ENCODE peak calls at places on chromosomes 2 and 18, in ten cellular contexts. V is activated naive CD4-positive, alpha-beta T cell treated with anti-CD3 and anti-CD28 coated beads, Interleukin-2, amount 50 U/mL, for 16 hours; X is CMK; M is GM20000; Y is ureter; F is heart left ventricle; R is NCI-H1694; O is CD8-positive, alpha-beta T cell; T is kidney; B is stimulated activated CD4-positive, alpha-beta T cell treated with anti-CD3 and anti-CD28 coated beads, Interleukin-15, amount 100 ng/mL, for 24 hours. C is an unnamed sample.

GRCh38 chr18:7259482-7259881 is 28.6 kb downstream of the LRRC30 start:
- DNase-seq in B (no peak), V (no peak), R (peak; percentile 53), O (no peak), X (no peak), Y (no peak), T (no peak), F (no peak), M (no peak), C (peak; percentile 66)

GRCh38 chr2:128469203-128469602 is 150.5 kb upstream of the HS6ST1 start:
- DNase-seq in M (no peak), R (no peak), F (no peak), V (no peak), T (no peak), B (no peak), O (no peak), X (no peak), Y (no peak), C (no peak)

GRCh38 chr18:55351980-55352714 is 235.8 kb downstream of the TCF4 start:
- DNase-seq in Y (no peak), O (no peak), F (no peak), X (no peak), T (no peak), B (no peak), M (no peak), V (no peak), R (no peak), C (peak; percentile 23)

GRCh38 chr2:145501920-145502319 is 982.0 kb upstream of the ZEB2 start:
- DNase-seq in B (no peak), F (no peak), Y (no peak), X (no peak), T (no peak), R (no peak), O (no peak), V (no peak), M (no peak), C (no peak)

GRCh38 chr2:209391776-209392401 is 32.0 kb upstream of the MAP2 start:
- DNase-seq in O (no peak), V (no peak), B (no peak), T (no peak), R (no peak), X (no peak), Y (no peak), M (no peak), F (no peak), C (no peak)

GRCh38 chr2:54642684-54643430 is 80.6 kb upstream of the EML6 start:
- DNase-seq in O (no peak), Y (no peak), F (no peak), T (no peak), M (no peak), V (no peak), R (no peak), B (no peak), X (no peak), C (no peak)

GRCh38 chr2:232666051-232666805 is 30.9 kb upstream of the GIGYF2 start:
- DNase-seq in O (no peak), B (no peak), R (no peak), V (no peak), M (no peak), X (no peak), F (no peak), T (no peak), Y (no peak), C (no peak)

GRCh38 chr2:136136921-136137320 is 19.0 kb upstream of the CXCR4 start:
- DNase-seq in O (no peak), R (no peak), X (no peak), M (no peak), F (no peak), B (no peak), T (no peak), V (no peak), Y (no peak), C (peak; percentile 60)

GRCh38 chr18:39571511-39571910 is 2005.9 kb upstream of the CELF4 start:
- DNase-seq in X (no peak), F (no peak), T (no peak), B (no peak), V (no peak), M (peak; percentile 8), O (no peak), Y (no peak), R (peak; percentile 5), C (peak; percentile 45)

GRCh38 chr2:108257757-108258331 is 18.1 kb downstream of the SULT1C3 start:
- DNase-seq in Y (no peak), B (no peak), X (no peak), R (no peak), O (no peak), F (no peak), T (no peak), V (no peak), M (no peak), C (no peak)

GRCh38 chr2:164388511-164388910 is 232.8 kb downstream of the GRB14 start:
- DNase-seq in Y (peak; percentile 46), X (no peak), R (no peak), F (no peak), O (no peak), V (no peak), T (no peak), B (no peak), M (peak; percentile 2), C (no peak)

GRCh38 chr2:85159589-85159988 is 26.4 kb downstream of the TCF7L1 start:
- DNase-seq in B (no peak), V (no peak), Y (no peak), M (no peak), T (no peak), X (no peak), F (no peak), O (no peak), R (no peak), C (no peak)

GRCh38 chr2:231300020-231300721 is 95.3 kb upstream of the B3GNT7 start:
- DNase-seq in O (no peak), B (no peak), F (no peak), Y (no peak), V (no peak), R (peak; percentile 13), X (no peak), T (no peak), M (no peak), C (no peak)

GRCh38 chr2:129366263-129366662 is 613.2 kb upstream of the RAB6C start:
- DNase-seq in T (no peak), F (no peak), Y (no peak), M (no peak), X (no peak), O (no peak), B (no peak), R (no peak), V (no peak), C (no peak)

C was measured in COR-L47.